ENCODE peak calls at places on chromosome 4, in nine cellular contexts. S, Q, F, Y, D, C, G, N and L are unnamed samples.

GRCh38 chr4:78558421-78558820 is 6.9 kb downstream of the ANXA3 start:
- DNase-seq in S (no peak), C (no peak), G (no peak), Y (no peak), Q (no peak), F (no peak), D (no peak), N (no peak), L (no peak)

GRCh38 chr4:119025440-119025839 is 110.2 kb upstream of the MYOZ2 start:
- DNase-seq in S (no peak), Q (no peak), C (peak; percentile 40), F (no peak), G (no peak), N (peak; percentile 68), Y (no peak), D (no peak), L (no peak)

GRCh38 chr4:99878604-99879003 is 15.6 kb downstream of the LAMTOR3 start:
- DNase-seq in Y (no peak), N (no peak), G (no peak), D (no peak), F (no peak), Q (no peak), S (no peak), C (no peak), L (no peak)

GRCh38 chr4:78496021-78496643 is 55.4 kb upstream of the ANXA3 start:
- DNase-seq in G (no peak), S (no peak), N (no peak), Q (no peak), C (no peak), F (no peak), D (no peak), Y (no peak), L (no peak)

GRCh38 chr4:121189811-121190210 is 25.7 kb upstream of the TNIP3 start:
- DNase-seq in N (no peak), S (no peak), Y (no peak), D (peak; percentile 20), G (no peak), F (no peak), C (no peak), Q (peak; percentile 47), L (no peak)

GRCh38 chr4:22999419-22999818 is 306.7 kb downstream of the GBA3 start:
- DNase-seq in C (no peak), N (no peak), Y (no peak), F (no peak), D (no peak), Q (no peak), G (no peak), S (no peak), L (no peak)

GRCh38 chr4:98558770-98559169 is 99.6 kb downstream of the TSPAN5 start:
- DNase-seq in S (no peak), Y (no peak), G (no peak), D (no peak), N (no peak), F (no peak), Q (no peak), C (no peak), L (no peak)

GRCh38 chr4:115353370-115353769 is 239.9 kb upstream of the NDST4 start:
- DNase-seq in S (no peak), Q (no peak), G (no peak), Y (no peak), C (no peak), N (no peak), F (no peak), D (no peak), L (no peak)